ENCODE peak calls at places on chromosome 20, in seven cellular contexts. K is coronary artery; H is IMR-90; M is LNCaP clone FGC; E is fibroblast of mammary gland; G is nephron progenitor cell; R is activated CD8-positive, alpha-beta T cell treated with anti-CD3 and anti-CD28 coated beads for 36 hours. Q is an unnamed sample.

GRCh38 chr20:31811198-31811597 is 8.0 kb upstream of the MYLK2 start:
- DNase-seq in K (peak), H (no peak), M (no peak), E (no peak), G (no peak), R (no peak), Q (no peak)

GRCh38 chr20:49562341-49563014 is 5.5 kb downstream of the PTGIS start:
- DNase-seq in K (peak), H (peak), M (no peak), E (peak), G (no peak), R (no peak), Q (no peak)

GRCh38 chr20:44837949-44838348 is 27.6 kb upstream of the RIMS4 start:
- DNase-seq in K (peak), H (no peak), M (no peak), E (no peak), G (no peak), R (no peak), Q (no peak)

GRCh38 chr20:44696315-44696714 is 18.9 kb upstream of the CCN5 start:
- DNase-seq in K (no peak), H (no peak), M (no peak), E (no peak), G (no peak), R (no peak), Q (peak)

GRCh38 chr20:52681288-52681687 is 290.9 kb upstream of the TSHZ2 start:
- DNase-seq in K (no peak), H (no peak), M (peak), E (no peak), G (no peak), R (no peak), Q (no peak)

GRCh38 chr20:58069207-58069606 is 159.2 kb downstream of the ANKRD60 start:
- DNase-seq in K (peak), H (no peak), M (no peak), E (no peak), G (no peak), R (no peak), Q (no peak)

GRCh38 chr20:24208652-24209051 is 220.1 kb upstream of the GGTLC1 start:
- DNase-seq in K (no peak), H (no peak), M (no peak), E (no peak), G (peak), R (no peak), Q (no peak)

GRCh38 chr20:11195169-11195568 is 521.4 kb upstream of the JAG1 start:
- DNase-seq in K (no peak), H (no peak), M (no peak), E (no peak), G (peak), R (no peak), Q (no peak)

DNA sequence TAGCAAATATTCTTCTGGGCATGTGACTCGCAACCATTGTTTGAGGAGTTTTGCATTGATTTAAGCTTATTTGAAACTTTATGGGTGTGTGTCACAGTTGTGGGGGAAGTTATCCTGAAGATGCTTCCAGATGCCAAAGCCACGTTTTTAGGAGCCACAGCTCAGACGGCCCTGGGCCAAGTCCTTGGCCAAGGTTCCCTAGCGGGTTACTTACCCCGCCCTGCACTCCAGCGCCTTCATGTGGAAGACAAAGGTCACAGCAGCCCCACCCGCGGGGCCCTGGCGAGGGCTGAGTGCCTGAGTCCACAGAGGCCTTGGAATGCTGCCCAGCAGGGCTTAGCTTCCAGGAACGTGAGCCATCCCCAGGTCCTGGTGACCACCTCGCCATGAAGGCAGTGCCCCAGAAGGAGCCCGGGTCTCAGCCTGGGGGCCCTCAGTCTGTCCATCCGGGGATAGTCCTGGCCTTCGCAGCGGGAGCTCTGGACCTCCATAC is 308.3 kb downstream of the CDH4 start:
- DNase-seq in K (no peak), H (peak), M (peak), E (peak), G (no peak), R (no peak), Q (no peak)
- TF ChIP-seq CTCF in K (no peak), H (peak), M (peak), E (peak), G (no peak), R (no peak), Q (no peak)

DNA sequence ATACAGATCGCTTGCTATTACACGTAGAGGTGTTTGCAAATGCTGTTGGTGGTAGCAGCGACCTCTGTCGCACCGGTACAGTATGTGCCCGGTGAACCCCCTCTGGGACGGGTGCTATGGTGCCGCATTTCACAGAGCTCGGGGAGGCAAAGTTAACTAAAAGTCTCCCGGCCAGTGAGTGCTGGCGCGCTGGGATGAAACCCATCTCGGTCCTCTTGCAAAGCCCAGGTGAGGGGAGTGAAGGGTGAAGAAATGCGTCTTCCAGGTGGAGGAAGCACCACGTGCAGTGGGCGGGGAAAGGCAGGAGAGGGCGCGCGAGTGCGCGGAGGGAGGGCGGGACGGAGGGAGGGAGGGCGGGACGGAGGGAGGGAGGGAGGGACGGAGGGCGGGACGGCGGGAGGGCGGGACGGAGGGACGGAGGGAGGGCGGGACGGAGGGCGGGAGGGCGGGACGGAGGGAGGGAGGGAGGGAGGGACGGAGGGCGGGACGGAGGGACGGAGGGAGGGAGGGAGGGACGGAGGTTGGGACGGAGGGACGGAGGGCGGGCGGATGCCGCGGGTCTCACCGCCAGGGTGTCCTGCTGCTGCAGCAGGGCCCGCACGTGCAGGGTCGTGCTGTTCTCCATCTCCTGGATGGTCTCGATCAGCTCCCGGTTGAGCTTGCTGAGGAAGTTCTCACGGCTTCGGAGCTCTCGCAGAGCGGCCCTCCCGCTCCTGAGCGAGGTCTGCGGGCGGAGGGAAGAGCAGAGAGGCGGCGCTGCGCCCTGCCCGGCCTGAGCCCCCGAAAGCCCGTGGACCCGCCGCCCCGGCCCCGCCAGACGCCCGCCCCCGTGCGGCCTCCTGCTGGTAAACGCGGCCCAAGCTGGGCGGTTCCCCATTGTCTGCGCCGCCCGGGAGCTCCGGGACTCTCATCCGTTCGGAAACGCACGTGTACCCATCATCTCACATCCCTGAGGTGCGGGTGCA is 11.7 kb downstream of the C20orf96 start:
- DNase-seq in K (no peak), H (no peak), M (no peak), E (no peak), G (no peak), R (no peak), Q (no peak)
- TF ChIP-seq CTCF in K (no peak), H (no peak), M (no peak), E (no peak), G (no peak), R (no peak), Q (no peak)

GRCh38 chr20:8200220-8200619 is 68.2 kb downstream of the PLCB1 start:
- DNase-seq in K (no peak), H (no peak), M (no peak), E (no peak), G (no peak), R (no peak), Q (no peak)
- TF ChIP-seq CTCF in K (no peak), H (no peak), M (no peak), E (no peak), G (no peak), R (no peak), Q (no peak)

GRCh38 chr20:40797425-40797824 is 108.4 kb upstream of the MAFB start:
- DNase-seq in K (no peak), H (peak), M (no peak), E (peak), G (no peak), R (no peak), Q (peak)
- TF ChIP-seq CTCF in K (no peak), H (peak), M (peak), E (peak), G (peak), R (no peak), Q (peak)

GRCh38 chr20:63520939-63521601 is 505 bp downstream of the PPDPF start:
- DNase-seq in K (no peak), H (peak), M (peak), E (peak), G (peak), R (peak), Q (peak)
- TF ChIP-seq CTCF in K (no peak), H (no peak), M (no peak), E (no peak), G (no peak), R (no peak), Q (peak)

Q was measured in GM12865.